ENCODE peak calls at places on chromosomes 4 and X, in six cellular contexts. X is tibial nerve, E is ovary, S is transverse colon, O is A549, W is stomach. N is an unnamed sample.

GRCh38 chr4:109571494-109571893 is 11.4 kb downstream of the MCUB start:
- DNase-seq in S (no peak), W (no peak), X (no peak), O (no peak), E (no peak), N (no peak)

GRCh38 chr4:79855081-79855480 is 217.9 kb downstream of the ANTXR2 start:
- DNase-seq in W (no peak), E (no peak), O (no peak), S (no peak), X (no peak), N (no peak)

GRCh38 chr4:182384496-182385155 is 141.4 kb downstream of the TENM3 start:
- DNase-seq in E (no peak), X (no peak), S (no peak), W (no peak), O (no peak), N (no peak)

GRCh38 chr4:15847746-15848145 is 69.6 kb downstream of the CD38 start:
- DNase-seq in X (no peak), W (no peak), O (no peak), E (no peak), S (no peak), N (no peak)

GRCh38 chr4:7434141-7434765 is 477 bp downstream of the PSAPL1 start:
- DNase-seq in W (no peak), S (no peak), O (no peak), E (no peak), X (no peak), N (peak; percentile 64)

GRCh38 chr4:79682801-79683217 is 274.8 kb upstream of the GK2 start:
- DNase-seq in O (no peak), S (no peak), W (peak; percentile 27), X (no peak), E (no peak), N (no peak)

GRCh38 chr4:3337811-3338210 is 45.0 kb downstream of the RGS12 start:
- DNase-seq in E (no peak), S (no peak), O (no peak), X (no peak), W (no peak), N (no peak)

GRCh38 chrX:53674581-53674980 is 11.9 kb downstream of the HUWE1 start:
- DNase-seq in S (no peak), X (no peak), E (no peak), O (no peak), W (no peak), N (no peak)

GRCh38 chr4:52059372-52059771 is 8.3 kb downstream of the SPATA18 start:
- DNase-seq in O (peak; percentile 5), S (peak; percentile 23), X (no peak), W (peak; percentile 34), E (no peak), N (no peak)

GRCh38 chr4:1506956-1507721 is 100.9 kb upstream of the NKX1-1 start:
- DNase-seq in W (no peak), E (peak; percentile 3), S (no peak), X (peak; percentile 1), O (no peak), N (peak; percentile 14)

GRCh38 chr4:110049951-110050925 is 137.6 kb downstream of the EGF start:
- DNase-seq in X (peak; percentile 24), O (peak; percentile 34), W (peak; percentile 47), S (peak; percentile 40), E (no peak), N (peak; percentile 27)

GRCh38 chr4:120062663-120063195 is 3.9 kb downstream of the MAD2L1 start:
- DNase-seq in W (no peak), E (no peak), S (no peak), O (no peak), X (no peak), N (no peak)

GRCh38 chr4:31234494-31234893 is 514.3 kb downstream of the PCDH7 start:
- DNase-seq in S (no peak), E (no peak), X (no peak), W (no peak), O (peak; percentile 5), N (no peak)

GRCh38 chrX:85836868-85837267 is 210.5 kb downstream of the CHM start:
- DNase-seq in W (no peak), O (no peak), X (no peak), S (no peak), E (no peak), N (no peak)

GRCh38 chr4:128810331-128810870 is 901 bp downstream of the JADE1 start:
- DNase-seq in O (peak; percentile 69), X (no peak), S (peak; percentile 43), E (peak; percentile 46), W (peak; percentile 32), N (peak; percentile 47)

GRCh38 chr4:128809477-128810330 is at the start of gene JADE1:
- DNase-seq in W (peak; percentile 95), O (peak; percentile 94), S (peak; percentile 95), E (peak; percentile 92), X (peak; percentile 90), N (peak; percentile 96)

GRCh38 chr4:128812360-128812958 is 3.0 kb downstream of the JADE1 start:
- DNase-seq in O (peak; percentile 62), W (peak; percentile 35), E (no peak), S (no peak), X (peak; percentile 29), N (peak; percentile 42)

GRCh38 chr4:128810871-128811570 is 1.5 kb downstream of the JADE1 start:
- DNase-seq in W (peak; percentile 89), O (peak; percentile 88), S (peak; percentile 85), E (peak; percentile 85), X (peak; percentile 77), N (peak; percentile 95)

DNA sequence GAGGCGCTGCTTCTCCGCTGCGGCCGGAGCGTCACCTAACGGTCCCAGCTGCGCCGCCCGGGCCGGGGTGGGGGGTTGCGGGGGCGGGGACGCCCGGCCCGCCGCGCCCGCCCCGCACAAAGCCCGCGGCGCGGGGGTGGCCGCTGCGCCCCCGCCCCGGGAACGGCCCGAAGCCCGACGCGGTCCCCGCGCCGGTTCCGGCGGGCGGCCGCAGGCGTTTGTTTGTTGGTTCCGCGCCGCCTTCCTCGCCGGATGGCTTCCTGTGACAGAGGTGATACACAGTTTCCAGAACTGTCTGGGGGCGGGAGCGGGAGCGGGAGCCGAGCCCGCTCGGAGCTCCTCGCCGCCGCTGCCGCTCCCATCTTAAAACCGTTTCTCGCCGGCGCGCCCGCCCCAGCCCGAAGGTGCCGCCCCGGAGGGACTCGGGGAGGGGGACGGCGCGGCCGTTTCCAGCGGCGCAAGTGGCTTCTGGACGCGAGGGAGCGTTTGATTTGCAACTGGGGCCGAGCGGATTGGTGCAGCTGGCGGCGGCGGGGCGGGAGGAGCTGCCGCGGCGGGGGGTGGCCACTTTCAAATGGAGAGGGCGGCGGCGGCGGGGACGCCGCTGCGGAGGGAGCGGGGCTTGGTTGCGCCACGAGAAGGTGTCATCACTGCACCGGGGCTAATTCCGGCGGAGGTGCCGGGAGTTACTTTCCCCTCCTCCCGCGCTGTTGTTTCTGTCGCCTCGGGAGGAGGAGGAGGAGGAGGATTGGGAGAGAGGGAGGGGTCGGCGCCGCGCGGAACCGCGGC is 2.3 kb downstream of the JADE1 start:
- DNase-seq in S (peak; percentile 90), O (peak; percentile 94), W (peak; percentile 89), X (peak; percentile 79), E (peak; percentile 85), N (peak; percentile 93)
- TF ChIP-seq EP300 in S (no peak), O (peak; percentile 40), W (no peak), X (peak; percentile 44), E (no peak), N (no peak)

GRCh38 chr4:168092176-168092712 is at the start of gene ANXA10:
- DNase-seq in W (no peak), E (no peak), X (no peak), O (no peak), S (no peak), N (no peak)

GRCh38 chr4:168097161-168097560 is 4.8 kb downstream of the ANXA10 start:
- DNase-seq in W (no peak), E (no peak), X (no peak), S (no peak), O (no peak), N (no peak)

GRCh38 chr4:168098257-168098717 is 6.0 kb downstream of the ANXA10 start:
- DNase-seq in S (no peak), W (no peak), X (no peak), E (no peak), O (peak; percentile 11), N (no peak)

GRCh38 chr4:168096444-168096784 is 4.1 kb downstream of the ANXA10 start:
- DNase-seq in E (no peak), X (no peak), S (no peak), O (no peak), W (no peak), N (no peak)

DNA sequence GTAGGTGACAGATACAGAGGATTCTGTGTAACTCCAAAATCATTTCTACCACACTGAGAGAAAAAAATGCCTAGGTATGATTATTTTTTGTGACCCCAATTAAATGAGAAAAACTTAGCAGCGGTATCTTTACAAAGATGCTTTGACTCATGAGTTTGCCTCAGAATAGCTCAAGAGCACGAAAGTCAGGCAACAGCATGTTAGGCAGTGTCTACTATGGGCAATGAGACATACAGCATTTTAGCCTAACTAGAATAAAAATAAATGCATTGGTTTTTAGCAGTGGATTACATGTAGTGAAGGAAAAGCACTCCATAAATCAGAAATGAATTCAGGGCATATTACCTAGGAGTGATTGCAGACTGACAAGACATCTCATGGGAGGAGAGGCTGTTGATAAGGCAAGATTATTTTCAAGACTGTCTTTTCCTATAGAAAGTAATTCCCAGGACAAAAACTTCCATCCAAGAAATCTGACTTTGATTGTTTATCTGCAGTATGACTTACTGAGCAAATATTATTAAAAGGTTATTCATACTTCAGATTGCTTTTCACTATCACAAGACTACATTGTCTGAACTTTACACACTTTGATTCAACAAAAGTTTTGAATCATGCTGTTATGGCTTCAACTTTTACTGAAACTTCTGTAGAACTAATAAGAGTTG is 3.6 kb downstream of the ANXA10 start:
- DNase-seq in E (no peak), S (no peak), O (peak; percentile 20), X (no peak), W (no peak), N (no peak)
- H3K4me1 ChIP-seq in E (no peaks in the 10 kb centered on the region), S (no peaks in the 10 kb centered on the region), O (peaks cover 46% of the 10 kb centered on the region), X (no peaks in the 10 kb centered on the region), W (no peaks in the 10 kb centered on the region), N (no peaks in the 10 kb centered on the region)

DNA sequence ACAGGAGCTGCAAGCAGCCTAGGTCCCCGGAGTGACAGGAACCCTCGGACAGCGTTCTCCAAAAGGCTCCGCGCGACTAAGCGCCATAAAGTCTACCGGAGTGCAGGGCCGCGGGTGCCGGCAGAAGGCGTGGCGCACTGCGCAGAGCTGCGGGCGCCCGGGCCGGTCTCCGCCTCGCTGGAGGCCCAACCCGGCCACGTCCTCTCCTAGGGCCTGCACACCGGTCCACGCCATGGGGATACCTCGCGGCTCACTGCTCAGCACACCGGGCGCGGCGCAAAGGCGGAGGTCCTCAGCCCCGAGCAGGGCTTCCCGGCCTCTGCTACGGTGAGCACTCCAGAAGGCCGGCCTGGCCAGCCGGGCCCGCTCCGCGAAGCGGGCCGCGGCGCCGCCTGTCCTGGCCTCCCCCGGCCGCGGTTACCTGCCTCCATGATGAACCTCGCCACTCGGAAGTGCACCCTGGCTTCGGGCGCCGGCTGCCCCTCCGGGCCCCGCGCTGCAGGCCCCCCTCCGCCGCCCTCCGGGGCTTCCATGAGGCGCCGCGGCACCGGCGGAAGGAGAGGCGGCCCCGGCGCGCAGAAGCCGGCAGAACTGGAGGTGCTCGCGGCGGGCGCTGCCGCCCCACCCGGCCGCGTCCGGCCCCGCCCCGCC is at the start of gene CCNQ:
- DNase-seq in S (peak; percentile 36), O (peak; percentile 32), E (peak; percentile 52), X (no peak), W (peak; percentile 30), N (peak; percentile 87)
- TF ChIP-seq POLR2A in S (peak; percentile 14), O (peak; percentile 50), E (no peak), X (peak; percentile 47), W (no peak), N (peak; percentile 52)

DNA sequence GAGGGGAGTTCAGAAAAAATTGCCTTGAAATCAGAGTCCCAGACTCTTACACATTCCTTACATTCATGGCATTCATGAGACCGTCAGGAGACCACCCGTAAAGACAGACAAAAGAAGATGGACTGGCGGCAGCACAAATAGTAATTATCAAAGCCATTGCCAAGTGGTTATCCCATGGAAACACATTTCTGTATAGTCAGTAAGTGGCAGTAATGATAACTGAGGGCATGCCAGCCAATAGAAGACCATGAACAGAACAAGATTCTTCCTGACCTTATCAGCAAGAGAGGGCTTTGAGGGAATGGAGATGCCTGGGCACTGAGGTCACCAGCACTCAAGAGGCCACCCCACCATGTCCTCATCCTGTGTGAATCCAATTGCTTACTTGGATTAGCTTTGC is 121.7 kb upstream of the HCCS start:
- DNase-seq in X (no peak), O (no peak), W (no peak), S (no peak), E (no peak), N (no peak)
- TF ChIP-seq EP300 in X (no peak), O (no peak), W (no peak), S (no peak), E (no peak), N (no peak)